ENCODE peak calls at places on chromosomes 1 and 21, in four cellular contexts. One of them, this sample, is unnamed.

GRCh38 chr1:145824499-145824842 is 471 bp downstream of the POLR3C start:
- DNase-seq in globus pallidus: no peak
- DNase-seq in esophagus squamous epithelium: no peak
- DNase-seq in stimulated activated naive CD4-positive, alpha-beta T cell: no peak
- DNase-seq in this sample: no peak

GRCh38 chr1:197868751-197869501 is 33.5 kb upstream of the C1orf53 start:
- DNase-seq in esophagus squamous epithelium: no peak
- DNase-seq in stimulated activated naive CD4-positive, alpha-beta T cell: peak; percentile 7
- DNase-seq in globus pallidus: peak; percentile 12
- DNase-seq in this sample: peak; percentile 35

GRCh38 chr1:5915587-5916571 is 76.3 kb downstream of the NPHP4 start:
- DNase-seq in esophagus squamous epithelium: no peak
- DNase-seq in globus pallidus: peak; percentile 67
- DNase-seq in stimulated activated naive CD4-positive, alpha-beta T cell: no peak
- DNase-seq in this sample: peak; percentile 67

GRCh38 chr1:161840363-161840762 is 74.2 kb downstream of the ATF6 start:
- DNase-seq in stimulated activated naive CD4-positive, alpha-beta T cell: no peak
- DNase-seq in esophagus squamous epithelium: no peak
- DNase-seq in globus pallidus: no peak
- DNase-seq in this sample: peak; percentile 12

GRCh38 chr1:245095903-245096302 is 58.9 kb upstream of the KIF26B start:
- DNase-seq in esophagus squamous epithelium: no peak
- DNase-seq in stimulated activated naive CD4-positive, alpha-beta T cell: no peak
- DNase-seq in globus pallidus: no peak
- DNase-seq in this sample: no peak

GRCh38 chr1:151708891-151709290 is 7.7 kb downstream of the CELF3 start:
- DNase-seq in globus pallidus: no peak
- DNase-seq in stimulated activated naive CD4-positive, alpha-beta T cell: no peak
- DNase-seq in esophagus squamous epithelium: no peak
- DNase-seq in this sample: no peak

GRCh38 chr21:25572895-25573310 is 34.4 kb downstream of the MRPL39 start:
- DNase-seq in globus pallidus: no peak
- DNase-seq in esophagus squamous epithelium: no peak
- DNase-seq in stimulated activated naive CD4-positive, alpha-beta T cell: peak; percentile 24
- DNase-seq in this sample: no peak

GRCh38 chr1:11613347-11613746 is 40.9 kb downstream of the FBXO2 start:
- DNase-seq in stimulated activated naive CD4-positive, alpha-beta T cell: no peak
- DNase-seq in globus pallidus: no peak
- DNase-seq in esophagus squamous epithelium: no peak
- DNase-seq in this sample: no peak

GRCh38 chr1:109927908-109928307 is 17.3 kb downstream of the CSF1 start:
- DNase-seq in esophagus squamous epithelium: no peak
- DNase-seq in stimulated activated naive CD4-positive, alpha-beta T cell: no peak
- DNase-seq in globus pallidus: peak; percentile 58
- DNase-seq in this sample: peak; percentile 64

GRCh38 chr1:89114662-89115061 is 11.3 kb downstream of the GBP2 start:
- DNase-seq in esophagus squamous epithelium: no peak
- DNase-seq in stimulated activated naive CD4-positive, alpha-beta T cell: no peak
- DNase-seq in globus pallidus: no peak
- DNase-seq in this sample: no peak